ENCODE peak calls at places on chromosomes 13 and 19, in six cellular contexts. R is CD4-positive, alpha-beta T cell; Z is GM06990; H is astrocyte; I is tibial artery; C is progenitor cell of endocrine pancreas. P is an unnamed sample.

GRCh38 chr13:31706105-31706504 is 33.2 kb upstream of the RXFP2 start:
- DNase-seq in R (no peak), Z (no peak), H (no peak), I (no peak), C (no peak), P (no peak)

GRCh38 chr13:109779876-109780516 is 6.4 kb downstream of the IRS2 start:
- DNase-seq in R (no peak), Z (no peak), H (no peak), I (no peak), C (no peak), P (no peak)

GRCh38 chr13:22108283-22108897 is 437.5 kb downstream of the FGF9 start:
- DNase-seq in R (no peak), Z (no peak), H (no peak), I (no peak), C (no peak), P (no peak)

GRCh38 chr13:71867101-71867814 is at the start of gene DACH1:
- DNase-seq in R (no peak), Z (no peak), H (peak; percentile 71), I (no peak), C (peak; percentile 19), P (peak; percentile 53)

GRCh38 chr19:3057275-3057714 is 5.0 kb downstream of the TLE5 start:
- DNase-seq in R (no peak), Z (no peak), H (peak; percentile 56), I (peak; percentile 95), C (no peak), P (no peak)

GRCh38 chr19:50555447-50556235 is 12.6 kb downstream of the LRRC4B start:
- DNase-seq in R (no peak), Z (no peak), H (no peak), I (no peak), C (no peak), P (no peak)

GRCh38 chr13:113730145-113730750 is 28.8 kb upstream of the TMEM255B start:
- DNase-seq in R (no peak), Z (no peak), H (no peak), I (no peak), C (no peak), P (no peak)

GRCh38 chr13:94494021-94494420 is 14.5 kb upstream of the DCT start:
- DNase-seq in R (no peak), Z (no peak), H (no peak), I (no peak), C (no peak), P (no peak)

GRCh38 chr19:10270180-10270615 is 722 bp upstream of the ICAM1 start:
- DNase-seq in R (no peak), Z (peak; percentile 88), H (no peak), I (peak; percentile 79), C (no peak), P (peak; percentile 84)

GRCh38 chr19:44212865-44213346 is 574 bp downstream of the ZNF227 start:
- DNase-seq in R (no peak), Z (no peak), H (peak; percentile 30), I (no peak), C (no peak), P (no peak)

GRCh38 chr19:46366620-46367277 is 19.9 kb downstream of the PPP5C start:
- DNase-seq in R (no peak), Z (no peak), H (no peak), I (no peak), C (no peak), P (no peak)

GRCh38 chr13:24063281-24063851 is 97.2 kb upstream of the SPATA13 start:
- DNase-seq in R (no peak), Z (no peak), H (peak; percentile 27), I (no peak), C (no peak), P (no peak)

GRCh38 chr13:60765700-60766411 is 368.8 kb downstream of the TDRD3 start:
- DNase-seq in R (no peak), Z (no peak), H (peak; percentile 83), I (no peak), C (no peak), P (no peak)

GRCh38 chr13:99290890-99291289 is 16.3 kb downstream of the GPR183 start:
- DNase-seq in R (no peak), Z (no peak), H (no peak), I (no peak), C (no peak), P (no peak)

GRCh38 chr19:51274371-51274770 is 23.5 kb downstream of the SIGLECL1 start:
- DNase-seq in R (no peak), Z (no peak), H (no peak), I (no peak), C (no peak), P (no peak)

GRCh38 chr19:1310853-1311180 is 25.1 kb downstream of the EFNA2 start:
- DNase-seq in R (no peak), Z (no peak), H (no peak), I (no peak), C (no peak), P (no peak)

GRCh38 chr19:32646556-32646955 is 28.4 kb downstream of the ANKRD27 start:
- DNase-seq in R (no peak), Z (peak; percentile 34), H (no peak), I (no peak), C (no peak), P (no peak)

GRCh38 chr19:15672580-15673175 is at the start of gene CYP4F12:
- DNase-seq in R (peak; percentile 32), Z (no peak), H (no peak), I (peak; percentile 80), C (no peak), P (no peak)

GRCh38 chr13:113129921-113130750 is 7.5 kb downstream of the F10 start:
- DNase-seq in R (no peak), Z (no peak), H (no peak), I (peak; percentile 56), C (peak; percentile 7), P (no peak)

GRCh38 chr13:18943273-18943672 is 238.4 kb downstream of the TUBA3C start:
- DNase-seq in R (no peak), Z (no peak), H (no peak), I (no peak), C (no peak), P (no peak)

GRCh38 chr19:3146677-3147100 is 10.9 kb downstream of the GNA15 start:
- DNase-seq in R (peak; percentile 68), Z (no peak), H (no peak), I (no peak), C (peak; percentile 43), P (peak; percentile 64)

GRCh38 chr13:46178143-46178542 is 3.8 kb downstream of the LCP1 start:
- DNase-seq in R (no peak), Z (no peak), H (no peak), I (no peak), C (no peak), P (no peak)

GRCh38 chr19:40191836-40192646 is 815 bp downstream of the MAP3K10 start:
- DNase-seq in R (no peak), Z (no peak), H (no peak), I (no peak), C (peak; percentile 48), P (peak; percentile 69)

GRCh38 chr19:44401108-44401786 is at the start of gene ZNF285:
- DNase-seq in R (peak; percentile 55), Z (peak; percentile 61), H (peak; percentile 95), I (peak; percentile 94), C (peak; percentile 94), P (peak; percentile 78)

GRCh38 chr19:36460046-36460445 is 29.3 kb downstream of the ZNF566 start:
- DNase-seq in R (no peak), Z (no peak), H (peak; percentile 62), I (no peak), C (no peak), P (no peak)

GRCh38 chr13:99847318-99847750 is 124.2 kb downstream of the ZIC5 start:
- DNase-seq in R (no peak), Z (no peak), H (no peak), I (no peak), C (no peak), P (no peak)

GRCh38 chr13:66689037-66689619 is 541.0 kb downstream of the PCDH9 start:
- DNase-seq in R (no peak), Z (no peak), H (no peak), I (no peak), C (no peak), P (no peak)
- TF ChIP-seq CTCF in R (no peak), Z (no peak), H (peak; percentile 29), I (no peak), C (peak; percentile 29), P (no peak)

GRCh38 chr13:79662882-79663281 is 181.9 kb downstream of the NDFIP2 start:
- DNase-seq in R (no peak), Z (no peak), H (no peak), I (no peak), C (no peak), P (no peak)
- TF ChIP-seq CTCF in R (no peak), Z (no peak), H (no peak), I (no peak), C (no peak), P (no peak)

GRCh38 chr19:30557212-30557611 is 185.0 kb downstream of the ZNF536 start:
- DNase-seq in R (no peak), Z (no peak), H (no peak), I (no peak), C (no peak), P (no peak)

GRCh38 chr19:30555075-30555787 is 183.0 kb downstream of the ZNF536 start:
- DNase-seq in R (no peak), Z (no peak), H (no peak), I (no peak), C (no peak), P (no peak)

GRCh38 chr19:30555788-30556110 is 183.6 kb downstream of the ZNF536 start:
- DNase-seq in R (no peak), Z (no peak), H (no peak), I (peak; percentile 21), C (no peak), P (no peak)

GRCh38 chr19:30557927-30558557 is 185.9 kb downstream of the ZNF536 start:
- DNase-seq in R (no peak), Z (no peak), H (no peak), I (peak; percentile 35), C (no peak), P (no peak)

DNA sequence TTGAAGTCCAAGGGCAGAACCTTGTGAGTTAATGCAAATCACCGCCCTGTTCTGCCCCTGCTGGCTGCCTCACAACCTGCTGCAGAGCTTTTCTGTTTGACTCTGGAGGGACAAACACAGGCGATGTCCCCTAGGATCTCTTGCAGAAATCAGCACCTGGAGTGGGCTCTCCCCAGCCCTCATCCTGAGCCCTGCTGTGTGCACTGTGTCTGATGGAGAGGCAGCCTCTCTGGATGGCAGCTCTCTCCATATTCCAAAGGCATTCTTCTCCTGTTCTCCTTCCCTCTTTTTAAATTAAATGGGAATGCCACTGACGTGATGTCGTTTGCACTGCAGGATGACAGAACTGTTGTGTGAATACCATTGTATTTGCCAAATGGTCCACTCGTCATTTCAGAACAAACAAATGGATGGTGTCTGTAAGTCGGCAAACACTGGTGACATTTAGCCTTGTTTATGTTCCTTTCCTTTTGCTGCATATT is 184.1 kb downstream of the ZNF536 start:
- DNase-seq in R (no peak), Z (no peak), H (no peak), I (peak; percentile 21), C (no peak), P (no peak)
- TF ChIP-seq CTCF in R (no peak), Z (no peak), H (no peak), I (no peak), C (peak; percentile 28), P (no peak)

GRCh38 chr13:76884167-76884566 is 2.0 kb downstream of the KCTD12 start:
- DNase-seq in R (no peak), Z (peak; percentile 32), H (no peak), I (no peak), C (no peak), P (no peak)
- TF ChIP-seq CTCF in R (no peak), Z (peak; percentile 63), H (peak; percentile 8), I (no peak), C (peak; percentile 43), P (no peak)

GRCh38 chr13:64154514-64154913 is 2738.9 kb upstream of the PCDH20 start:
- DNase-seq in R (no peak), Z (no peak), H (peak; percentile 6), I (no peak), C (no peak), P (no peak)
- TF ChIP-seq CTCF in R (no peak), Z (no peak), H (no peak), I (no peak), C (no peak), P (no peak)